ENCODE peak calls at places on chromosomes 2 and 18, in ten cellular contexts. G is sigmoid colon; M is CD8-positive, alpha-beta memory T cell; D is transverse colon; Y is adrenal gland; U is HL-60; B is spleen; J is RWPE2; K is thoracic aorta; T is heart right ventricle. N is an unnamed sample.

GRCh38 chr2:15259356-15259756 is 301.8 kb downstream of the NBAS start:
- DNase-seq in G (no peak), M (no peak), D (no peak), Y (no peak), U (no peak), B (no peak), J (no peak), K (no peak), T (no peak), N (no peak)

GRCh38 chr2:1572638-1573037 is 159.4 kb downstream of the TPO start:
- DNase-seq in G (no peak), M (no peak), D (no peak), Y (no peak), U (no peak), B (no peak), J (peak), K (no peak), T (peak), N (no peak)

GRCh38 chr2:95025406-95026319 is at the start of gene MAL:
- DNase-seq in G (no peak), M (no peak), D (no peak), Y (no peak), U (no peak), B (no peak), J (no peak), K (no peak), T (no peak), N (peak)

GRCh38 chr2:60872510-60872928 is 8.9 kb upstream of the REL start:
- DNase-seq in G (no peak), M (no peak), D (no peak), Y (no peak), U (no peak), B (no peak), J (no peak), K (no peak), T (no peak), N (no peak)

GRCh38 chr2:232236200-232236599 is 142.4 kb upstream of the ALPP start:
- DNase-seq in G (no peak), M (no peak), D (no peak), Y (no peak), U (no peak), B (no peak), J (no peak), K (no peak), T (no peak), N (no peak)

GRCh38 chr2:219120082-219120481 is 40.5 kb downstream of the NHEJ1 start:
- DNase-seq in G (no peak), M (no peak), D (no peak), Y (no peak), U (no peak), B (no peak), J (no peak), K (no peak), T (no peak), N (no peak)

GRCh38 chr2:16461672-16462071 is 204.0 kb downstream of the CYRIA start:
- DNase-seq in G (no peak), M (no peak), D (no peak), Y (no peak), U (no peak), B (no peak), J (no peak), K (no peak), T (no peak), N (no peak)

GRCh38 chr2:85472265-85472664 is 53.8 kb downstream of the SH2D6 start:
- DNase-seq in G (no peak), M (no peak), D (no peak), Y (no peak), U (no peak), B (no peak), J (no peak), K (no peak), T (no peak), N (no peak)

GRCh38 chr2:196234672-196235071 is 63.3 kb upstream of the STK17B start:
- DNase-seq in G (no peak), M (no peak), D (no peak), Y (no peak), U (peak), B (no peak), J (no peak), K (no peak), T (no peak), N (no peak)

GRCh38 chr2:207012461-207012860 is 73.1 kb downstream of the CPO start:
- DNase-seq in G (no peak), M (no peak), D (no peak), Y (no peak), U (no peak), B (no peak), J (no peak), K (no peak), T (no peak), N (no peak)

GRCh38 chr18:5596585-5596984 is 52.8 kb upstream of the EPB41L3 start:
- DNase-seq in G (no peak), M (no peak), D (no peak), Y (no peak), U (no peak), B (no peak), J (no peak), K (no peak), T (no peak), N (no peak)

GRCh38 chr2:195779491-195779890 is 122.5 kb downstream of the SLC39A10 start:
- DNase-seq in G (no peak), M (no peak), D (no peak), Y (no peak), U (no peak), B (no peak), J (no peak), K (no peak), T (no peak), N (no peak)

GRCh38 chr2:32553829-32554432 is 73.9 kb upstream of the TTC27 start:
- DNase-seq in G (no peak), M (no peak), D (no peak), Y (no peak), U (peak), B (no peak), J (no peak), K (no peak), T (no peak), N (no peak)

GRCh38 chr2:172462393-172463381 is 35.3 kb downstream of the ITGA6 start:
- DNase-seq in G (no peak), M (no peak), D (peak), Y (no peak), U (peak), B (no peak), J (no peak), K (no peak), T (no peak), N (no peak)
- H3K27ac ChIP-seq in G (no peak), M (peak), D (peak), Y (no peak), U (peak), B (peak), J (peak), K (no peak), T (peak), N (no peak)

GRCh38 chr2:234950435-234950729 is 1.4 kb upstream of the SH3BP4 start:
- DNase-seq in G (no peak), M (no peak), D (no peak), Y (no peak), U (no peak), B (peak), J (no peak), K (no peak), T (no peak), N (no peak)
- H3K27ac ChIP-seq in G (peak), M (no peak), D (peak), Y (no peak), U (no peak), B (no peak), J (peak), K (no peak), T (no peak), N (no peak)

DNA sequence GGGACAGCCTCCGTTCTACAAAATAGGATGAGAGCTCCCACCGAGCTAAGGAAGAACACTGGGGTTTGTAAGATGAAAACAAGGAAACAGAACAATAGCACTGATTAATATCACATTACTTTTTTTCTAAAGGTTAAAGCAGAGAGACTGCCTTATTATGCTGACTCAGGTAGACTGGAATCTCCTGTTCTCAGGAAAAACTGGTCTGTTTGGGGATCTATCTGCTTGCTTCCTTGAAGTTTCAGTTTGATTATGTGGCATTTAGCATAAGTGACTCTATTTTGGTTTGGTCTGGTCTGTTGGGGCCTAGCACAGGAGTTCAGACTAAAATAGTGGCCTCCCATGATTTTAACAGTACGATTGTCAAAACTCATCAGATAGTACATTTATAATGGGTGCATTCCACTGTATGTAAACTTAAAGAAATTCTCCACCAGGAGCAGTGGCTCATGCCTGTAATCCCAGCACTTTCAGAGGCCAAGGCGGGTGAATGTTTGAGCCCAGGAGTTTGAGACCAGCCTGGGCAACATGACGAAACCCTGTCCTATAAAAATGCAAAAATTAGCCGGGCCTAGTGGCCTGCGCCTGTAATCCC is 64.1 kb upstream of the NDUFV2 start:
- DNase-seq in G (no peak), M (no peak), D (no peak), Y (no peak), U (no peak), B (no peak), J (no peak), K (no peak), T (no peak), N (no peak)
- H3K27ac ChIP-seq in G (no peak), M (no peak), D (no peak), Y (no peak), U (no peak), B (no peak), J (peak), K (no peak), T (no peak), N (no peak)

DNA sequence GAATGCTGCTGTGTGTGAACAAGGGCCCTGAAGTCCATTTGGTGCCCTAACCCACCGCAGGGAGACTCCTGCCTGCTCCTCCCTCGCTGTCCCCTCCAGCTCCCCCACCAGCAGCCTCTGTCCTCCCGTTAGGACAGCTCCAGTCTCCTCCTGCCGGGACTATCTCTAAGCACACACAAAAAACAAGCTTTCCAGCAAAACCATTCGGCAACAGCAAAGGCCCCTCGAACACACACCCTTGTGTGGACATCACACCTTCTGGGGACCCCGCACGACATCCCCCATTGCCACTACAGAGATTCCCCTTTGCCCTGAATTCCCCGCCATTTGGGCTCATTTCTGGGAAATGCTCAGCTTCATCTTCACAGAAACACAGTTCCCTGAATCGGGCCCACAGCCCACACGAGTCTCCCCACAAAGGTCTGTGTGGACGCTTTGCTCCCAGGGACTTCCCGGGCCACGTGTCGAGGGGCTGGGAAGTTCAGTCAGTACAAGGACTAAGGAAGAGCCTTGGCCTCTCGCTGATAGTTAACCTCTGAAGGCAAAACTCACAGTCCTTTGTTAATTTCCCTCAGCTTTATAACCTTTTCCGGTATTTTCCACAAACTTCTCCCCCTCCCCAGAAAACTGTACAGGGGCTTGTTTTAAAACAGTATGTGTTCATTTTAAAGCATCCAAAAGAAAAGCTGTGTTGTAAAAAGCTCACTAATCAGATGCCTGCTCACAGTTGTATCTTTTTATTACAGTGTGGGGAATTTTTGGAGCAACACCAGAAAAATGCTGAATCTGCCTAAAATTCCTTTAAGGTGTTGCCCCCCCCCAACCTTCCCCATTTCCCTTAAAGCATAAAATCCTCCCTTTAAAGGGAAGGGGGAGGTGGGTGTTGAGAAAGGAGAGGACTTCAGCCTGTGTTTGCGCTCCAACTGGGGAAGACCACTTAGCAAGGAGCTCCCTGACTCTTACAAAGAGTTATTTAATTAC is 25.9 kb downstream of the SMAD7 start:
- DNase-seq in G (no peak), M (no peak), D (no peak), Y (peak), U (no peak), B (no peak), J (no peak), K (no peak), T (no peak), N (no peak)
- H3K27ac ChIP-seq in G (peak), M (peak), D (peak), Y (peak), U (no peak), B (peak), J (peak), K (peak), T (peak), N (peak)

GRCh38 chr2:28134262-28134812 is 243.8 kb downstream of the BABAM2 start:
- DNase-seq in G (peak), M (no peak), D (peak), Y (no peak), U (peak), B (no peak), J (no peak), K (no peak), T (no peak), N (no peak)
- H3K27ac ChIP-seq in G (peak), M (no peak), D (peak), Y (no peak), U (no peak), B (no peak), J (no peak), K (no peak), T (no peak), N (peak)